ENCODE peak calls at places on chromosomes 5 and 9, in five cellular contexts. K is activated T-helper 1 cell treated with Interleukin-2 at 50 U/mL for 16 hours, D is iPS-NIHi11, J is HFFc6, Q is fibroblast of the conjunctiva. X is an unnamed sample.

GRCh38 chr5:73411927-73412596 is 36.5 kb downstream of the FOXD1 start:
- DNase-seq in K (no peak), D (peak), J (no peak), Q (no peak), X (no peak)

GRCh38 chr5:144203750-144204596 is 33.3 kb downstream of the KCTD16 start:
- DNase-seq in K (no peak), D (peak), J (peak), Q (peak), X (no peak)

GRCh38 chr5:108661030-108661429 is 86.7 kb upstream of the FER start:
- DNase-seq in K (no peak), D (no peak), J (no peak), Q (no peak), X (no peak)

GRCh38 chr9:109775516-109775915 is 4.5 kb upstream of the PALM2AKAP2 start:
- DNase-seq in K (no peak), D (no peak), J (peak), Q (no peak), X (no peak)

GRCh38 chr9:81578606-81579005 is 110.7 kb downstream of the TLE1 start:
- DNase-seq in K (no peak), D (no peak), J (peak), Q (no peak), X (no peak)

GRCh38 chr5:54229041-54229780 is 81.2 kb downstream of the ARL15 start:
- DNase-seq in K (peak), D (peak), J (peak), Q (peak), X (peak)

GRCh38 chr9:88593537-88594185 is 58.7 kb downstream of the NXNL2 start:
- DNase-seq in K (no peak), D (peak), J (peak), Q (peak), X (peak)

GRCh38 chr5:118791986-118792734 is 196.2 kb downstream of the DTWD2 start:
- DNase-seq in K (no peak), D (peak), J (peak), Q (peak), X (no peak)

GRCh38 chr9:24793711-24794110 is 248.0 kb upstream of the IZUMO3 start:
- DNase-seq in K (no peak), D (no peak), J (no peak), Q (peak), X (no peak)

GRCh38 chr9:129013674-129014073 is 14.5 kb downstream of the SH3GLB2 start:
- DNase-seq in K (no peak), D (no peak), J (no peak), Q (no peak), X (no peak)

GRCh38 chr9:73782166-73782565 is 630.5 kb downstream of the ANXA1 start:
- DNase-seq in K (no peak), D (no peak), J (no peak), Q (peak), X (no peak)

GRCh38 chr9:83440641-83441040 is 97.6 kb downstream of the FRMD3 start:
- DNase-seq in K (no peak), D (no peak), J (no peak), Q (no peak), X (no peak)

GRCh38 chr5:68216737-68217231 is 1.2 kb downstream of the PIK3R1 start:
- DNase-seq in K (no peak), D (peak), J (no peak), Q (no peak), X (no peak)

GRCh38 chr5:96431376-96432244 is 1.4 kb downstream of the PCSK1 start:
- DNase-seq in K (no peak), D (peak), J (no peak), Q (peak), X (no peak)

X was measured in CD4-positive, alpha-beta T cell.